ENCODE peak calls at places on chromosomes 1 and 21, in ten cellular contexts. W is spleen, S is stomach, Y is HCT116, X is transverse colon, T is esophagus muscularis mucosa, F is GM23338, J is HL-60, G is HepG2, E is H1. P is an unnamed sample.

GRCh38 chr1:41726899-41727748 is 191.6 kb downstream of the HIVEP3 start:
- DNase-seq in W (peak; percentile 94), S (peak; percentile 51), Y (no peak), X (peak; percentile 65), T (no peak), F (peak; percentile 48), J (peak; percentile 78), G (peak; percentile 6), E (no peak), P (peak; percentile 80)

GRCh38 chr21:45491623-45492022 is 50.6 kb downstream of the SLC19A1 start:
- DNase-seq in W (no peak), S (no peak), Y (no peak), X (no peak), T (no peak), F (no peak), J (no peak), G (no peak), E (no peak), P (no peak)

GRCh38 chr1:212529211-212529731 is 79.3 kb upstream of the ATF3 start:
- DNase-seq in W (no peak), S (no peak), Y (no peak), X (no peak), T (no peak), F (no peak), J (no peak), G (no peak), E (no peak), P (no peak)

GRCh38 chr1:81512242-81512641 is 288.5 kb upstream of the ADGRL2 start:
- DNase-seq in W (no peak), S (no peak), Y (no peak), X (no peak), T (no peak), F (no peak), J (no peak), G (no peak), E (no peak), P (no peak)

GRCh38 chr1:178389441-178389840 is 107.3 kb downstream of the CLEC20A start:
- DNase-seq in W (no peak), S (no peak), Y (no peak), X (no peak), T (no peak), F (no peak), J (no peak), G (no peak), E (no peak), P (no peak)

GRCh38 chr1:86846166-86846647 is 67.7 kb downstream of the SELENOF start:
- DNase-seq in W (no peak), S (no peak), Y (no peak), X (no peak), T (no peak), F (no peak), J (no peak), G (no peak), E (no peak), P (no peak)

GRCh38 chr1:23582820-23583219 is 23.5 kb upstream of the ID3 start:
- DNase-seq in W (no peak), S (no peak), Y (no peak), X (no peak), T (no peak), F (no peak), J (no peak), G (no peak), E (no peak), P (no peak)

GRCh38 chr1:212055333-212055732 is 19.8 kb downstream of the DTL start:
- DNase-seq in W (no peak), S (no peak), Y (no peak), X (no peak), T (no peak), F (no peak), J (no peak), G (no peak), E (no peak), P (no peak)

GRCh38 chr1:156437465-156437864 is 63.1 kb downstream of the MEF2D start:
- DNase-seq in W (no peak), S (no peak), Y (no peak), X (no peak), T (no peak), F (no peak), J (no peak), G (no peak), E (no peak), P (no peak)

GRCh38 chr1:156435551-156436318 is 64.8 kb downstream of the MEF2D start:
- DNase-seq in W (peak; percentile 83), S (peak; percentile 34), Y (no peak), X (no peak), T (no peak), F (no peak), J (no peak), G (no peak), E (no peak), P (no peak)

GRCh38 chr1:156437054-156437453 is 63.5 kb downstream of the MEF2D start:
- DNase-seq in W (no peak), S (no peak), Y (no peak), X (no peak), T (no peak), F (no peak), J (no peak), G (no peak), E (no peak), P (no peak)

GRCh38 chr1:156434976-156435550 is 65.5 kb downstream of the MEF2D start:
- DNase-seq in W (no peak), S (no peak), Y (no peak), X (no peak), T (no peak), F (peak; percentile 44), J (no peak), G (no peak), E (no peak), P (no peak)

DNA sequence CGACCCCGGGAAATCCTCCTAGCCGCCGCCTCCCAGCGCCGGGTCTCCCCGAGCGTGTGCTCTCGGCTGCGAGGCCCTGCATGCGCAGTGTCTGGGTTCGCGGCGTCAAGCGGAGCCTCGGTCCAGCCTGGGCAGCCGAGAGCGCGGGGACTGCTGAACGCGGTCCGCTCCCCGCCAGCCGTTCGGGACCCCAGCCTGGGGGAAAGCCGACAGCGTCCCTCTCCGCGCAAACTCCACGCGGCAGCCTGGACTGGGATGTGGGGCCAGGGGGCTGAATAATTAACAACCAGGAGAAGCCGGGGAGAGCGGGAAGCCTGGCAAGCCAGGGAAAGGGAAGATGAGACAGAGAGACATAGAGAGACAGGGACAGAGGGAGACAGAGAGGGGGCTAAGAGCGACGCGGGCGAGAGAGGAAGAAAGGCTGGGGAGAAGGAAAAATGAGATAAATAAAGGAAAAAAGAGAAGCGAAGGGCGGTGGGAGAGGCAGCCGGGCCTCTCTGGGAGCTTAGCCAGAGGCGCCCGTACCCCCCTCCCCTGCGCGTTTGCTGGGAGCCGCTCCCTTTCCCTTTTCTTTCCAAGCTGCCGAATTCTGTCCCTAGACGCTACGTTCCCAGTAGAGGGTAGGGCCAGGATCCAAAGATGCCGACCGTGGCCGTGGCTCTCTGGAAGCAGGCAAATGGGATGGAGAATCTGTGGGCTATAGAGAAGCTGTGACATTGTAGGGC is 64.1 kb downstream of the MEF2D start:
- DNase-seq in W (no peak), S (no peak), Y (no peak), X (no peak), T (no peak), F (peak; percentile 73), J (no peak), G (no peak), E (peak; percentile 73), P (no peak)
- H3K4me3 ChIP-seq in W (peak overlapping the region; percentile 33), S (peak overlapping the region; percentile 39), Y (no peak overlapping the region), X (peak overlapping the region; percentile 26), T (peak overlapping the region; percentile 52), F (peak overlapping the region; percentile 51), J (no peak overlapping the region), G (no peak overlapping the region), E (no peak overlapping the region), P (no peak overlapping the region)

GRCh38 chr1:245444181-245444580 is 289.4 kb downstream of the KIF26B start:
- DNase-seq in W (no peak), S (no peak), Y (no peak), X (no peak), T (no peak), F (no peak), J (no peak), G (no peak), E (no peak), P (no peak)

GRCh38 chr1:245453556-245453955 is 298.8 kb downstream of the KIF26B start:
- DNase-seq in W (no peak), S (no peak), Y (no peak), X (no peak), T (no peak), F (no peak), J (no peak), G (no peak), E (no peak), P (no peak)

GRCh38 chr1:245444971-245445370 is 290.2 kb downstream of the KIF26B start:
- DNase-seq in W (no peak), S (no peak), Y (no peak), X (no peak), T (no peak), F (no peak), J (no peak), G (no peak), E (no peak), P (no peak)

GRCh38 chr1:245448858-245449534 is 294.2 kb downstream of the KIF26B start:
- DNase-seq in W (no peak), S (no peak), Y (no peak), X (no peak), T (no peak), F (no peak), J (no peak), G (no peak), E (no peak), P (no peak)
- TF ChIP-seq POLR2AphosphoS5 in W (no peak), S (no peak), Y (no peak), X (no peak), T (no peak), F (no peak), J (no peak), G (no peak), E (no peak), P (peak; percentile 34)

GRCh38 chr1:1421907-1422464 is 910 bp upstream of the ANKRD65 start:
- DNase-seq in W (no peak), S (no peak), Y (no peak), X (no peak), T (no peak), F (no peak), J (no peak), G (no peak), E (no peak), P (no peak)

GRCh38 chr1:1421147-1421906 is at the start of gene ANKRD65:
- DNase-seq in W (peak; percentile 72), S (no peak), Y (no peak), X (no peak), T (no peak), F (no peak), J (no peak), G (peak; percentile 74), E (peak; percentile 44), P (no peak)

GRCh38 chr1:1423245-1423597 is 2.1 kb upstream of the ANKRD65 start:
- DNase-seq in W (no peak), S (no peak), Y (no peak), X (no peak), T (no peak), F (no peak), J (no peak), G (no peak), E (peak; percentile 45), P (no peak)

GRCh38 chr1:1420654-1421134 is 382 bp downstream of the ANKRD65 start:
- DNase-seq in W (no peak), S (no peak), Y (no peak), X (no peak), T (no peak), F (no peak), J (no peak), G (no peak), E (no peak), P (no peak)

GRCh38 chr1:1422465-1423244 is 1.6 kb upstream of the ANKRD65 start:
- DNase-seq in W (no peak), S (no peak), Y (no peak), X (no peak), T (no peak), F (peak; percentile 87), J (no peak), G (no peak), E (no peak), P (no peak)
- H3K27ac ChIP-seq in W (no peak overlapping the region), S (peak overlapping the region; percentile 15), Y (peak overlapping the region; percentile 40), X (no peak overlapping the region), T (no peak overlapping the region), F (peak overlapping the region; percentile 85), J (no peak overlapping the region), G (peak overlapping the region; percentile 13), E (peak overlapping the region; percentile 2), P (no peak overlapping the region)

GRCh38 chr1:229596961-229597699 is 28.8 kb downstream of the TAF5L start:
- DNase-seq in W (no peak), S (no peak), Y (no peak), X (peak; percentile 23), T (no peak), F (no peak), J (no peak), G (no peak), E (no peak), P (peak; percentile 86)
- H3K4me3 ChIP-seq in W (no peak overlapping the region), S (no peak overlapping the region), Y (no peak overlapping the region), X (no peak overlapping the region), T (peak overlapping the region; percentile 8), F (no peak overlapping the region), J (no peak overlapping the region), G (no peak overlapping the region), E (no peak overlapping the region), P (no peak overlapping the region)